ENCODE peak calls at places on chromosomes 3 and 15, in four cellular contexts. J is right lobe of liver, P is transverse colon, H is H54. B is an unnamed sample.

GRCh38 chr3:147760998-147761397 is 351.8 kb downstream of the ZIC1 start:
- DNase-seq in J (no peak), P (no peak), H (no peak), B (no peak)

GRCh38 chr3:58824285-58824684 is 157.7 kb upstream of the FAM3D start:
- DNase-seq in J (peak), P (peak), H (peak), B (peak)

GRCh38 chr3:99720985-99721632 is 82.7 kb downstream of the COL8A1 start:
- DNase-seq in J (no peak), P (peak), H (no peak), B (no peak)

GRCh38 chr3:189392969-189393368 is 221.2 kb downstream of the TPRG1 start:
- DNase-seq in J (no peak), P (peak), H (peak), B (no peak)

GRCh38 chr3:23741403-23741706 is 64.4 kb upstream of the UBE2E1 start:
- DNase-seq in J (no peak), P (no peak), H (no peak), B (no peak)

GRCh38 chr15:36175181-36175750 is 404.2 kb upstream of the CDIN1 start:
- DNase-seq in J (no peak), P (no peak), H (no peak), B (no peak)

GRCh38 chr3:188259191-188259590 is 105.2 kb downstream of the LPP start:
- DNase-seq in J (no peak), P (peak), H (no peak), B (no peak)

GRCh38 chr3:37988931-37989525 is 1.6 kb upstream of the VILL start:
- DNase-seq in J (peak), P (no peak), H (no peak), B (no peak)

GRCh38 chr3:159947220-159947619 is 41.4 kb upstream of the IL12A start:
- DNase-seq in J (no peak), P (no peak), H (no peak), B (no peak)

GRCh38 chr3:46896386-46896785 is 18.9 kb downstream of the PTH1R start:
- DNase-seq in J (peak), P (no peak), H (no peak), B (no peak)

GRCh38 chr3:1375145-1375544 is 282.3 kb downstream of the CNTN6 start:
- DNase-seq in J (no peak), P (no peak), H (no peak), B (no peak)

GRCh38 chr3:10528046-10528445 is 22.7 kb upstream of the ATP2B2 start:
- DNase-seq in J (no peak), P (no peak), H (no peak), B (no peak)

GRCh38 chr3:154181127-154181691 is 60.0 kb downstream of the ARHGEF26 start:
- DNase-seq in J (no peak), P (no peak), H (no peak), B (no peak)

GRCh38 chr3:147934316-147935188 is 525.4 kb downstream of the ZIC1 start:
- DNase-seq in J (no peak), P (no peak), H (no peak), B (no peak)

GRCh38 chr3:161770532-161771386 is 274.2 kb downstream of the OTOL1 start:
- DNase-seq in J (no peak), P (no peak), H (no peak), B (no peak)

GRCh38 chr3:137110392-137110996 is 152.7 kb downstream of the IL20RB start:
- DNase-seq in J (no peak), P (no peak), H (no peak), B (no peak)

GRCh38 chr3:100662113-100662823 is 47.0 kb upstream of the TFG start:
- DNase-seq in J (no peak), P (no peak), H (no peak), B (no peak)

GRCh38 chr3:112391648-112392047 is 58.7 kb downstream of the CD200 start:
- DNase-seq in J (no peak), P (no peak), H (peak), B (no peak)

GRCh38 chr3:55873523-55874254 is 386.6 kb upstream of the WNT5A start:
- DNase-seq in J (no peak), P (no peak), H (no peak), B (no peak)

GRCh38 chr15:52095597-52096262 is 16.8 kb downstream of the BCL2L10 start:
- DNase-seq in J (no peak), P (no peak), H (no peak), B (no peak)

GRCh38 chr3:66800941-66801545 is 197.1 kb upstream of the KBTBD8 start:
- DNase-seq in J (no peak), P (no peak), H (no peak), B (no peak)

GRCh38 chr3:23002846-23003800 is 200.0 kb upstream of the UBE2E2 start:
- DNase-seq in J (no peak), P (no peak), H (no peak), B (no peak)

GRCh38 chr3:127741246-127741645 is 68.5 kb downstream of the ABTB1 start:
- DNase-seq in J (no peak), P (no peak), H (no peak), B (no peak)

GRCh38 chr3:87120850-87121249 is 106.3 kb upstream of the CHMP2B start:
- DNase-seq in J (no peak), P (no peak), H (no peak), B (no peak)

GRCh38 chr3:45927881-45928280 is 15.4 kb upstream of the CXCR6 start:
- DNase-seq in J (no peak), P (no peak), H (no peak), B (no peak)

GRCh38 chr3:38281895-38282686 is at the start of gene SLC22A14:
- DNase-seq in J (no peak), P (no peak), H (no peak), B (peak)

GRCh38 chr3:114155370-114155821 is 23.5 kb downstream of the DRD3 start:
- DNase-seq in J (no peak), P (peak), H (peak), B (peak)

DNA sequence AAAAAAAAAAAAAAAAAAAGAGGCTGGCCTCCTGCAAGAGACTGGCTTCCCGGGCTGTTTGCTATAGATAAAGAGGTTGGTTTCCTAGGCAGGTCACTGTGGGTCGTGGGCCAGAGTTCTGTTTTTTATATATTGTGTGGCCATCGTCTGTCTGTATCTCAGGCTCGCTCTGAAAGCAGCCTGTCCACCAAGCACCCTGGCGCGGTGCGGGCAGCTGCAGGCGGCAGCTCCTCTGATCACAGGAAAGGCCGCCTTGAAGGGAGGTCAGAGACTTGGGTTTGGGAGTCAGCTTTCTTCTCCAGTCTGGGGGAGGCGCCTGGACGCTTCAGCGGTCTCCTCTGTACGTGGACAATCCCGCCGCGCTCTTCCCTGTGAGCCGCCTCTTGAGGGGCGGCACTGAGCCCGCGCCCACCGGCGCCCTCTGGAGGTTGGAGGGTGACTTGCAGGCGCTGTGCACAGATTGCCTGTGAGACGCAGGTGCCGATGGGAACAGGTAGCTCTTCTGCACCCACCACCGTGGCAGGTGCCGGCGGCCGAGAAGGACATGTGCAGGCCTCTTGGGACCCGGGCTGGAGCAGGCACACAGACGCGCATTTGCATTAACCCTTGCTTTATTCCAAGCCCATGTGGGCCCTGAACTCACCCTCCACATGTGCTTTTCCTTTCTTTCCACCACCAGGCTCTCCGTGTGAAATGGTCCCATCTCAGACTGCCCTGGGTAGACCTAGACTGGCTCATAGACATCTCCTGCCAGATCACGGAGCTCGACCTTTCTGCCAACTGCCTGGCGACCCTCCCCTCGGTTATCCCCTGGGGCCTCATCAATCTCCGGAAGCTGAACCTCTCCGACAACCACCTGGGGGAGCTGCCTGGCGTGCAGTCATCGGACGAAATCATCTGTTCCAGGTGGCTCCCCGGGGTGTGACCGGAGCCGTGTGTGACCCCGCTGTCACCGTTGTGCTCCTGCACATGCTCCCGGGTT is 89.3 kb downstream of the LRRK1 start:
- DNase-seq in J (peak), P (peak), H (no peak), B (peak)
- TF ChIP-seq POLR2A in J (no peak), P (no peak), H (no peak), B (peak)

GRCh38 chr3:111071257-111072015 is at the start of gene NECTIN3:
- DNase-seq in J (peak), P (peak), H (peak), B (peak)
- TF ChIP-seq POLR2A in J (peak), P (peak), H (peak), B (no peak)

GRCh38 chr15:74901612-74902063 is 5.0 kb downstream of the FAM219B start:
- DNase-seq in J (no peak), P (peak), H (peak), B (peak)
- TF ChIP-seq POLR2A in J (no peak), P (no peak), H (no peak), B (no peak)

GRCh38 chr15:69435980-69436379 is 16.6 kb upstream of the RPLP1 start:
- DNase-seq in J (no peak), P (no peak), H (no peak), B (no peak)
- TF ChIP-seq POLR2A in J (no peak), P (no peak), H (no peak), B (no peak)

GRCh38 chr3:134315286-134316106 is 58.8 kb downstream of the AMOTL2 start:
- DNase-seq in J (no peak), P (peak), H (no peak), B (no peak)
- TF ChIP-seq POLR2A in J (no peak), P (no peak), H (no peak), B (no peak)

B was measured in erythroblast.